ENCODE peak calls at places on chromosomes 11 and 22, in four cellular contexts. J is neural progenitor cell, Z is endothelial cell, K is MM.1S. F is an unnamed sample.

GRCh38 chr11:73481626-73482025 is 105.4 kb downstream of the RELT start:
- DNase-seq in J (no peak), Z (no peak), K (no peak), F (no peak)

GRCh38 chr22:26905076-26905475 is 247.7 kb downstream of the MIAT start:
- DNase-seq in J (no peak), Z (no peak), K (no peak), F (no peak)

GRCh38 chr22:42179616-42180015 is 49.0 kb upstream of the CYP2D6 start:
- DNase-seq in J (no peak), Z (no peak), K (no peak), F (no peak)

GRCh38 chr11:34192481-34193401 is 87.3 kb downstream of the NAT10 start:
- DNase-seq in J (peak; percentile 13), Z (no peak), K (no peak), F (no peak)

GRCh38 chr11:22680628-22681027 is 14.2 kb downstream of the GAS2 start:
- DNase-seq in J (no peak), Z (no peak), K (peak; percentile 49), F (no peak)

GRCh38 chr22:29609139-29609538 is 5.7 kb downstream of the NF2 start:
- DNase-seq in J (peak; percentile 52), Z (peak; percentile 41), K (no peak), F (no peak)

GRCh38 chr11:11413776-11414175 is 60.7 kb upstream of the CSNK2A3 start:
- DNase-seq in J (no peak), Z (no peak), K (no peak), F (no peak)

GRCh38 chr11:73889019-73889418 is 12.2 kb downstream of the PAAF1 start:
- DNase-seq in J (no peak), Z (no peak), K (no peak), F (no peak)

GRCh38 chr11:32225491-32226285 is 134.8 kb downstream of the RCN1 start:
- DNase-seq in J (no peak), Z (no peak), K (no peak), F (no peak)

GRCh38 chr11:132402056-132402684 is 1031.8 kb downstream of the NTM start:
- DNase-seq in J (peak; percentile 80), Z (peak; percentile 77), K (peak; percentile 86), F (peak; percentile 47)

GRCh38 chr11:128470081-128470480 is 117.3 kb downstream of the ETS1 start:
- DNase-seq in J (no peak), Z (no peak), K (peak; percentile 19), F (no peak)

GRCh38 chr11:127369301-127369968 is 368.9 kb upstream of the KIRREL3 start:
- DNase-seq in J (no peak), Z (no peak), K (no peak), F (no peak)

GRCh38 chr22:50101870-50102565 is 12.2 kb downstream of the MOV10L1 start:
- DNase-seq in J (no peak), Z (no peak), K (no peak), F (no peak)

GRCh38 chr22:17779286-17780115 is 5.2 kb upstream of the BID start:
- DNase-seq in J (no peak), Z (no peak), K (no peak), F (no peak)

GRCh38 chr11:131108780-131109179 is 192.5 kb upstream of the SNX19 start:
- DNase-seq in J (no peak), Z (no peak), K (no peak), F (no peak)

GRCh38 chr11:102495161-102496042 is 35.1 kb downstream of the MMP7 start:
- DNase-seq in J (peak; percentile 80), Z (peak; percentile 49), K (peak; percentile 76), F (peak; percentile 35)

GRCh38 chr11:61829806-61830205 is 1.7 kb downstream of the FADS2 start:
- DNase-seq in J (no peak), Z (no peak), K (no peak), F (no peak)

GRCh38 chr22:31235076-31235475 is 23.0 kb downstream of the LIMK2 start:
- DNase-seq in J (no peak), Z (no peak), K (no peak), F (no peak)

GRCh38 chr11:67630943-67631331 is 1.2 kb upstream of the NUDT8 start:
- DNase-seq in J (no peak), Z (no peak), K (no peak), F (no peak)

GRCh38 chr11:72776844-72777754 is 16.7 kb downstream of the STARD10 start:
- DNase-seq in J (no peak), Z (no peak), K (no peak), F (no peak)

GRCh38 chr11:1225386-1226225 is 2.7 kb downstream of the MUC5B start:
- DNase-seq in J (peak; percentile 2), Z (no peak), K (no peak), F (no peak)

GRCh38 chr11:65493367-65494176 is 5.3 kb upstream of the MALAT1 start:
- DNase-seq in J (peak; percentile 78), Z (no peak), K (no peak), F (no peak)

F was measured in nephron progenitor cell.